ENCODE peak calls at places on chromosomes 13 and 19, in six cellular contexts. G is EL; C is HuH-7; X is nephron progenitor cell; D is stimulated activated CD4-positive, alpha-beta T cell treated with anti-CD3 and anti-CD28 coated beads, Interleukin-4, amount 100 ng/mL, for 4 hours; R is mucosa of gallbladder. U is an unnamed sample.

GRCh38 chr19:17184381-17184841 is 30.7 kb upstream of the USE1 start:
- DNase-seq in G (no peak), C (no peak), R (no peak), X (no peak), D (peak; percentile 31), U (no peak)

GRCh38 chr19:48341006-48341405 is 15.7 kb downstream of the EMP3 start:
- DNase-seq in R (no peak), D (no peak), G (no peak), X (no peak), C (no peak), U (no peak)

GRCh38 chr19:38901683-38902082 is 1.9 kb downstream of the NFKBIB start:
- DNase-seq in R (no peak), D (no peak), G (no peak), X (no peak), C (no peak), U (no peak)

GRCh38 chr13:80458546-80458945 is 117.6 kb upstream of the SPRY2 start:
- DNase-seq in D (no peak), R (no peak), X (no peak), C (no peak), G (no peak), U (no peak)

GRCh38 chr19:6062961-6063575 is 47.2 kb downstream of the RFX2 start:
- DNase-seq in X (no peak), D (no peak), R (no peak), G (no peak), C (no peak), U (no peak)

GRCh38 chr13:99063952-99064351 is 86.1 kb upstream of the DOCK9 start:
- DNase-seq in G (peak; percentile 46), D (no peak), C (no peak), X (no peak), R (no peak), U (no peak)

GRCh38 chr19:21835429-21835809 is 563 bp downstream of the ZNF43 start:
- DNase-seq in C (no peak), D (no peak), G (no peak), X (no peak), R (no peak), U (no peak)

GRCh38 chr19:51783373-51783772 is 11.6 kb upstream of the FPR3 start:
- DNase-seq in C (peak; percentile 6), D (no peak), G (peak; percentile 19), X (no peak), R (no peak), U (no peak)

GRCh38 chr19:13024126-13024957 is 29.1 kb downstream of the NFIX start:
- DNase-seq in C (no peak), D (no peak), X (no peak), R (no peak), G (peak; percentile 40), U (no peak)

GRCh38 chr13:110006304-110006703 is 219.9 kb upstream of the IRS2 start:
- DNase-seq in R (no peak), X (no peak), D (no peak), G (peak; percentile 76), C (no peak), U (no peak)

GRCh38 chr19:38039966-38040365 is 133.0 kb downstream of the SIPA1L3 start:
- DNase-seq in G (peak; percentile 93), R (no peak), D (no peak), X (no peak), C (no peak), U (no peak)

GRCh38 chr19:14366529-14366928 is 14.7 kb upstream of the ADGRE5 start:
- DNase-seq in G (peak; percentile 56), R (peak; percentile 74), C (peak; percentile 59), X (peak; percentile 47), D (peak; percentile 89), U (peak; percentile 87)

GRCh38 chr19:58518261-58519086 is 1.1 kb downstream of the ZBTB45 start:
- DNase-seq in C (no peak), X (no peak), R (no peak), D (no peak), G (peak; percentile 8), U (no peak)

GRCh38 chr13:91946498-91947070 is 548.2 kb downstream of the GPC5 start:
- DNase-seq in X (peak; percentile 15), G (no peak), D (no peak), R (no peak), C (peak; percentile 9), U (peak; percentile 34)

GRCh38 chr13:67223024-67223423 is 7.1 kb downstream of the PCDH9 start:
- DNase-seq in D (no peak), X (no peak), R (no peak), G (peak; percentile 34), C (no peak), U (no peak)

GRCh38 chr13:40343550-40344269 is 322.7 kb downstream of the FOXO1 start:
- DNase-seq in X (no peak), R (no peak), D (no peak), G (no peak), C (no peak), U (no peak)

GRCh38 chr13:113792821-113793717 is 34.0 kb downstream of the TMEM255B start:
- DNase-seq in X (no peak), D (no peak), R (no peak), G (no peak), C (no peak), U (no peak)

GRCh38 chr13:93603043-93603442 is 376.4 kb downstream of the GPC6 start:
- DNase-seq in R (no peak), X (no peak), G (peak; percentile 91), C (no peak), D (no peak), U (no peak)

GRCh38 chr13:99386911-99387788 is 80.0 kb upstream of the GPR183 start:
- DNase-seq in G (peak; percentile 29), D (peak; percentile 81), R (peak; percentile 38), X (peak; percentile 54), C (peak; percentile 23), U (no peak)

GRCh38 chr13:109785141-109785891 is 1.1 kb downstream of the IRS2 start:
- DNase-seq in C (no peak), X (peak; percentile 61), G (peak; percentile 62), R (no peak), D (no peak), U (no peak)

GRCh38 chr13:35881360-35881759 is 249.8 kb downstream of the DCLK1 start:
- DNase-seq in D (no peak), X (no peak), C (no peak), G (no peak), R (no peak), U (no peak)

U was measured in HAP-1.